ENCODE peak calls at places on chromosomes 2 and 18, in six cellular contexts. G is uterus; R is neuronal stem cell; F is CD4-positive, alpha-beta T cell; B is OCI-LY7; O is colonic mucosa. Q is an unnamed sample. For H3K9me3, the result is how much of the 10 kb centered on the place peaks cover.

GRCh38 chr18:457120-457519 is 43.4 kb downstream of the COLEC12 start:
- DNase-seq in F (no peak), B (peak), O (no peak), R (no peak), G (peak), Q (no peak)

GRCh38 chr18:28338316-28338715 is 161.4 kb upstream of the CDH2 start:
- DNase-seq in R (no peak), O (no peak), G (no peak), B (no peak), F (no peak), Q (no peak)

GRCh38 chr2:2331905-2332280 is 818 bp upstream of the MYT1L start:
- DNase-seq in F (no peak), G (no peak), O (no peak), B (no peak), R (peak), Q (no peak)

GRCh38 chr2:193695367-193695766 is 1500.6 kb upstream of the TMEFF2 start:
- DNase-seq in F (no peak), G (no peak), B (peak), R (no peak), O (no peak), Q (no peak)

GRCh38 chr2:10120158-10120937 is 2.2 kb upstream of the RRM2 start:
- DNase-seq in O (peak), R (peak), G (peak), B (peak), F (peak), Q (peak)

GRCh38 chr2:181465686-181466375 is 8.6 kb downstream of the ITGA4 start:
- DNase-seq in B (no peak), R (no peak), F (no peak), O (no peak), G (no peak), Q (no peak)

GRCh38 chr2:58427572-58428285 is 186.6 kb upstream of the FANCL start:
- DNase-seq in R (peak), F (no peak), G (peak), O (peak), B (no peak), Q (no peak)

GRCh38 chr2:70460333-70460732 is 93.3 kb downstream of the TGFA start:
- DNase-seq in O (no peak), B (no peak), R (no peak), F (no peak), G (no peak), Q (no peak)

GRCh38 chr2:181264016-181264415 is 193.2 kb upstream of the ITGA4 start:
- DNase-seq in G (no peak), R (peak), B (no peak), F (no peak), O (no peak), Q (no peak)

GRCh38 chr2:136114392-136114791 is 3.6 kb downstream of the CXCR4 start:
- DNase-seq in R (no peak), B (no peak), F (no peak), O (no peak), G (no peak), Q (no peak)

GRCh38 chr18:36580874-36581750 is 247.7 kb downstream of the TPGS2 start:
- DNase-seq in B (no peak), R (no peak), G (no peak), F (no peak), O (no peak), Q (no peak)

GRCh38 chr2:58812766-58813344 is 571.7 kb upstream of the FANCL start:
- DNase-seq in R (no peak), B (no peak), F (no peak), G (no peak), O (no peak), Q (no peak)

GRCh38 chr2:231364961-231365810 is 30.3 kb upstream of the B3GNT7 start:
- DNase-seq in G (no peak), F (no peak), R (no peak), B (peak), O (peak), Q (no peak)

GRCh38 chr18:32553640-32554039 is 83.0 kb upstream of the GAREM1 start:
- DNase-seq in G (no peak), B (no peak), O (no peak), R (no peak), F (no peak), Q (no peak)

GRCh38 chr2:60469918-60470317 is 83.5 kb downstream of the BCL11A start:
- DNase-seq in B (no peak), R (no peak), F (no peak), O (peak), G (no peak), Q (no peak)

GRCh38 chr18:8707946-8708345 is 2.6 kb downstream of the MTCL1 start:
- DNase-seq in R (no peak), G (no peak), F (no peak), O (no peak), B (no peak), Q (no peak)

GRCh38 chr2:48589170-48589767 is 28.4 kb upstream of the GTF2A1L start:
- DNase-seq in G (peak), F (no peak), O (no peak), R (no peak), B (peak), Q (no peak)

GRCh38 chr2:158637357-158637756 is 157.8 kb upstream of the DAPL1 start:
- DNase-seq in G (no peak), R (no peak), O (no peak), F (no peak), B (no peak), Q (no peak)

DNA sequence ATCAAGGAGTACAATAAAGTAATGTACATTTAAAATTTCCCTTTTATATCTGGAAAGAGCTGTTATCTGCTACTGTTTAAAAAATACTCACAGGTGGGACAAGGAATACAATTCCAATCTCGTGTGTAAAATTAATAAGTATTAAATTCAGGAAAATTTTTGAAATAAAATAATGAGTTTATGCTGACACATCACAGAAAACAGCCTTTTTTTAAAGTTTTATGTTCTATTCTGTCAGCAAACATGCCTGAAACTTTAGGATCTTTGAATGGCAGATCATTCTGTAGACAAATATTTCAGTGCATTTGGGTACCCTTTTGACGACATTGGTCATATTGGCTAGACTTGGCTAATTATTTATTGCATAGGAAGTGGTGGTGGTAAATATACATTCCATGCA is 254.4 kb upstream of the ETAA1 start:
- DNase-seq in B (no peak), F (no peak), O (no peak), R (no peak), G (no peak), Q (no peak)
- H3K9me3 ChIP-seq in B (under half), F (under half), O (under half), R (under half), G (under half), Q (under half)

DNA sequence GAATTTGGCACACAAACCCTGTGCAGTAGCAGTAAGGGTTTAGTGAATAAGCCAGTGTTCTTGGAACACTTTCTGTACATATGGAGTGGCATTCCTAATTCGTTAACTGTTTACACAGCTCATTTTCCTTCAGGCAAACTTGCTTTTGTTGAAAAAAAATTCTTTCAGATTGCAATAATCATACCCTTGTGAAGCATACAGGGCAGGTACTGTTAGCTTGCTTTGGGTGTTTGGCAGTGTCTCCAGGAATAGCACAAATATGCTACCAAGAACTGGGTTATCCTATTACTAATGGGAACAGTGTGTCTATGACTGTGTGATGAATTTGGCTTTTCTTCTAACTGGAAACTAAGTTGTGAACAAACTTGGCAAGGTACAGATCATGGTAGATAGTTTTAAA is 33.4 kb downstream of the UGP2 start:
- DNase-seq in R (no peak), G (no peak), O (no peak), F (no peak), B (no peak), Q (no peak)
- H3K9me3 ChIP-seq in R (under half), G (under half), O (under half), F (under half), B (under half), Q (under half)

GRCh38 chr18:45805551-45805950 is 19.9 kb upstream of the SIGLEC15 start:
- DNase-seq in F (no peak), R (no peak), B (no peak), O (no peak), G (no peak), Q (no peak)
- H3K9me3 ChIP-seq in F (under half), R (under half), B (under half), O (under half), G (under half), Q (under half)

GRCh38 chr2:149191915-149192314 is 138.5 kb upstream of the LYPD6 start:
- DNase-seq in G (no peak), R (no peak), O (no peak), B (no peak), F (no peak), Q (no peak)
- H3K9me3 ChIP-seq in G (under half), R (under half), O (under half), B (under half), F (under half), Q (under half)

DNA sequence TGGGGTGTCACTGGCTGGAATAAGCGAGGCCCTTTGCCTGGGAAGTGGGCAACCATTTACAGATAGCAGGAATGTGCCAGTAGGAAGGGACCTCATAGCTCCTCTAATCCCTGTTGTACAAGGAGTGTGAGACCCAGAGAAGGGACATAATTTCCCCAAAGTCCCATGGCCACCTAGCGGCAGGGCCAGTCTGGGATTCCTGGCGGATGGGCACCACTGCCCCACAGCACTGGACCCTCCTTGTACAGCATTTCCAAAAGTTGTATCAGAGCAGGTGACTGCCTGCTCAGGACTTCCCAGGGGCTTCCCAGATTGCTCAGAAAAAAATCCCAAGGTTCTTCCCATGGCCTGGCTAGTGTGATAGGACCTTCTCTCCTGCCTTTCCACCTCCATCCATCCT is 185.8 kb downstream of the GLI2 start:
- DNase-seq in R (no peak), G (no peak), B (no peak), O (no peak), F (no peak), Q (no peak)
- H3K9me3 ChIP-seq in R (under half), G (under half), B (under half), O (under half), F (under half), Q (under half)

DNA sequence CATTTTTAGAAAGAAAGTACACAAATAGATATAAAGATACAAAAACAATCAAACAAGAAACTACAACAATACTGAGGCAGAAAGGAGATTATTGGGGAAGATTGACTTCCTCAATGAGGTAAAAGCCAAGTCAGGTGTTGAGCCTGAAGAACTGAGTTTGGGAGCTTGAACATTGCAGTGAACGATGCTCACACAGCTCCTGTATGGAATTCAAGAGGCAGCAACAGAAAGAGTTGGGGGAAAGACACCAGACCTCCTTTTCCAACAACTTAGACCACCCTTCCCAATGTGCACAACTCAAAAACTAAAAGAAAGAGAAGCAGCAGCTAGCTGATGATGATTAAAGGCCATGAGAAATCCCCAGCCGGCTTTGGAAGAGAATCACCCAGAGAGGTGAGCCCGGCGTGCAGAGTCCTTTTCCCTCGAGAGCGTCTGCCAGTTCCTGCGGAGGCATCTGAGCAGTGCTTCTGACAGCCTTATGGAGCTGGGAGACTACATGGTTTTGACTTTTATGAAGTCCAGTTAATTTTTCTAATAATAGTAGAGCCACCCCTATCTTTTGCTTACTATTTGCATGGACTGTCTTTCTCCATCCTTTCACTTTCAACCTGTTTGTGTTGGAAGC is 106.9 kb upstream of the RFX8 start:
- DNase-seq in R (no peak), G (no peak), B (no peak), O (no peak), F (no peak), Q (no peak)
- H3K9me3 ChIP-seq in R (under half), G (under half), B (under half), O (under half), F (under half), Q (under half)

GRCh38 chr2:200147371-200147770 is 159.1 kb upstream of the SPATS2L start:
- DNase-seq in O (no peak), B (no peak), F (no peak), R (no peak), G (no peak), Q (no peak)
- H3K9me3 ChIP-seq in O (under half), B (under half), F (under half), R (under half), G (under half), Q (under half)

GRCh38 chr18:21081425-21081824 is 30.2 kb downstream of the ROCK1 start:
- DNase-seq in O (no peak), B (no peak), F (no peak), R (no peak), G (no peak), Q (no peak)

GRCh38 chr18:21085579-21086161 is 25.9 kb downstream of the ROCK1 start:
- DNase-seq in F (no peak), O (no peak), B (no peak), R (no peak), G (no peak), Q (no peak)

GRCh38 chr18:21080576-21080975 is 31.0 kb downstream of the ROCK1 start:
- DNase-seq in F (no peak), R (no peak), G (no peak), O (no peak), B (no peak), Q (no peak)

GRCh38 chr18:21084511-21085078 is 27.0 kb downstream of the ROCK1 start:
- DNase-seq in F (no peak), G (no peak), R (no peak), O (no peak), B (no peak), Q (no peak)

GRCh38 chr18:21083017-21083416 is 28.6 kb downstream of the ROCK1 start:
- DNase-seq in F (no peak), O (no peak), B (no peak), R (no peak), G (no peak), Q (no peak)
- H3K9me3 ChIP-seq in F (under half), O (under half), B (half or more), R (under half), G (under half), Q (under half)

GRCh38 chr2:105839793-105840192 is 95.1 kb downstream of the NCK2 start:
- DNase-seq in O (no peak), F (no peak), R (no peak), G (no peak), B (no peak), Q (no peak)

GRCh38 chr2:105836840-105837692 is 92.4 kb downstream of the NCK2 start:
- DNase-seq in O (no peak), G (no peak), R (no peak), F (no peak), B (no peak), Q (no peak)

GRCh38 chr2:105840933-105841332 is 96.2 kb downstream of the NCK2 start:
- DNase-seq in B (no peak), R (no peak), F (no peak), O (no peak), G (no peak), Q (no peak)

GRCh38 chr2:105834931-105835330 is 90.2 kb downstream of the NCK2 start:
- DNase-seq in G (no peak), R (no peak), F (no peak), O (no peak), B (peak), Q (no peak)

DNA sequence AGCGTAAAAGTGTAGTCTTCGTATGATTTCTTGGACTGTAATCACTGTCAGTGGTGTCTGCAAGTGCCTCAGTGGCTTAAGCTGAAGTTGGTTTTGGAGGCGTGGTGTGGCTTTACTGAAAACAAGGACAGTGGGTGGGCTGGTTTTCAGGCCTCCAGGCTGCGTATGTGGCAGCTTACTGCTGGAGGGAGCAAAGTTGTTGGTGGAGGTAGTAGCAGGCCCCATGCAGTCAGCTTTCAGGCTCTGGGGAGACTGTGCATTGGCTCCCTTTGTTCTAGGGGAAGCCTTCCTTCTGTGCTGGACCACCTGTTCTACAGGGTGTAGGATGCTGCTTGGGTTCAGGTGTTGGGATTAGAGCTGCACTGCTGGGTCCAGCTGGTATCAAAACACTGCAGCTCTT is 91.6 kb downstream of the NCK2 start:
- DNase-seq in G (no peak), O (no peak), F (no peak), B (peak), R (no peak), Q (no peak)
- H3K9me3 ChIP-seq in G (under half), O (under half), F (under half), B (half or more), R (under half), Q (under half)

GRCh38 chr2:288002-288742 is at the start of gene ALKAL2:
- DNase-seq in F (no peak), B (no peak), R (no peak), G (peak), O (no peak), Q (no peak)

GRCh38 chr2:288743-289361 is 961 bp upstream of the ALKAL2 start:
- DNase-seq in F (no peak), O (no peak), R (no peak), B (no peak), G (peak), Q (no peak)

GRCh38 chr2:285990-286389 is 1.9 kb downstream of the ALKAL2 start:
- DNase-seq in F (no peak), G (no peak), B (no peak), R (no peak), O (no peak), Q (no peak)

GRCh38 chr2:286774-287392 is 1.0 kb downstream of the ALKAL2 start:
- DNase-seq in G (peak), F (no peak), R (no peak), B (no peak), O (no peak), Q (no peak)

GRCh38 chr2:287471-287885 is 413 bp downstream of the ALKAL2 start:
- DNase-seq in F (no peak), G (peak), B (no peak), R (no peak), O (no peak), Q (no peak)
- H3K9me3 ChIP-seq in F (under half), G (under half), B (under half), R (under half), O (under half), Q (under half)